ENCODE peak calls at places on chromosomes 13 and 19, in four cellular contexts. I, H, O and Y are unnamed samples.

GRCh38 chr13:79799049-79799448 is 318.1 kb downstream of the NDFIP2 start:
- DNase-seq in O (no peak), I (no peak), H (no peak), Y (no peak)

GRCh38 chr13:73303858-73304257 is 245.1 kb downstream of the KLF5 start:
- DNase-seq in O (no peak), I (no peak), H (no peak), Y (no peak)

GRCh38 chr13:30079501-30079900 is 227.8 kb downstream of the KATNAL1 start:
- DNase-seq in O (no peak), H (no peak), I (no peak), Y (no peak)

GRCh38 chr13:57680609-57681008 is 49.1 kb downstream of the PCDH17 start:
- DNase-seq in H (no peak), O (no peak), I (no peak), Y (no peak)

GRCh38 chr19:45100797-45101196 is 7.8 kb downstream of the PPP1R37 start:
- DNase-seq in I (no peak), H (no peak), O (no peak), Y (no peak)

GRCh38 chr13:25727250-25727649 is 324.6 kb downstream of the SHISA2 start:
- DNase-seq in H (no peak), I (no peak), O (no peak), Y (no peak)

GRCh38 chr13:52734075-52734623 is 5.5 kb downstream of the CNMD start:
- DNase-seq in H (no peak), I (no peak), O (no peak), Y (no peak)

GRCh38 chr19:18710986-18711751 is 27.7 kb downstream of the CRTC1 start:
- DNase-seq in I (no peak), O (no peak), H (no peak), Y (no peak)

GRCh38 chr13:68190826-68191225 is 960.7 kb upstream of the PCDH9 start:
- DNase-seq in O (no peak), H (no peak), I (peak), Y (no peak)

GRCh38 chr13:39051157-39051556 is 12.9 kb downstream of the NHLRC3 start:
- DNase-seq in I (peak), H (no peak), O (no peak), Y (no peak)

GRCh38 chr13:101515504-101515903 is 63.0 kb downstream of the ITGBL1 start:
- DNase-seq in I (no peak), O (no peak), H (no peak), Y (no peak)

GRCh38 chr13:101945435-101945834 is 456.4 kb downstream of the FGF14 start:
- DNase-seq in O (no peak), H (no peak), I (no peak), Y (peak)

GRCh38 chr13:98570929-98571372 is 6.0 kb downstream of the STK24 start:
- DNase-seq in O (peak), I (peak), H (no peak), Y (no peak)

GRCh38 chr13:45670481-45670880 is 31.6 kb upstream of the CBY2 start:
- DNase-seq in O (no peak), I (no peak), H (no peak), Y (no peak)

GRCh38 chr19:5154799-5155426 is 185.7 kb downstream of the PTPRS start:
- DNase-seq in H (no peak), O (no peak), I (no peak), Y (no peak)

GRCh38 chr19:10408511-10409291 is 5.4 kb upstream of the CDC37 start:
- DNase-seq in H (peak), I (no peak), O (no peak), Y (no peak)

GRCh38 chr19:19655051-19655594 is 8.4 kb downstream of the ATP13A1 start:
- DNase-seq in O (no peak), H (no peak), I (no peak), Y (no peak)

GRCh38 chr13:113047587-113047986 is 58.0 kb upstream of the F7 start:
- DNase-seq in I (no peak), O (no peak), H (no peak), Y (no peak)

GRCh38 chr19:56869886-56870285 is 29.4 kb upstream of the PEG3 start:
- DNase-seq in H (no peak), O (no peak), I (no peak), Y (no peak)

GRCh38 chr13:66036024-66036614 is 1194.0 kb downstream of the PCDH9 start:
- DNase-seq in O (no peak), I (no peak), H (no peak), Y (no peak)

GRCh38 chr19:37925212-37925611 is 18.2 kb downstream of the SIPA1L3 start:
- DNase-seq in O (no peak), H (no peak), I (no peak), Y (no peak)

GRCh38 chr13:60009300-60010248 is 154.2 kb downstream of the DIAPH3 start:
- DNase-seq in H (no peak), I (no peak), O (no peak), Y (no peak)

GRCh38 chr13:51778407-51778806 is 25.6 kb downstream of the DHRS12 start:
- DNase-seq in H (no peak), O (no peak), I (no peak), Y (no peak)

GRCh38 chr13:29479716-29480492 is 115.6 kb downstream of the SLC7A1 start:
- DNase-seq in I (no peak), O (no peak), H (no peak), Y (no peak)

GRCh38 chr13:109595466-109595865 is 190.9 kb downstream of the IRS2 start:
- DNase-seq in I (no peak), H (no peak), O (no peak), Y (no peak)

DNA sequence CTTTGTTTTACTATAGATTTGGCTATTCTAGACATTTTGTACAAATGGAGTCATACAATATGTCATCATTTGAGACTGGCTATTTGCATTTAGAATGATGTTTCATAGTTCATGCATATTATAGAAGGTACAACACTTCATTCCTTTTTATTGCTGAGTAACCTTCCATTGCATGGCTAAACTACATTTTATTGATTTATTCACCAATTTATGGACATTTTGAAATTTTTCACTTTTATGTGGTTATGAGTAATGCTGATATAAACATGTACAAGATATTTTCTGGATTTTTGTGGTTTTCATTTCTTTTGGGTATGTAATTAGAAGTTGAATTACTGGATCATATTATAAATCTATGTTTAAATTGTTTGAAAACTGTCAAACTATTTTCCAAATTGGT is 710.3 kb upstream of the SLITRK5 start:
- DNase-seq in O (no peak), I (no peak), H (no peak), Y (no peak)
- TF ChIP-seq ETV6 in O (no peak), I (no peak), H (no peak), Y (no peak)

GRCh38 chr19:1278713-1279112 is 3.4 kb downstream of the FAM174C start:
- DNase-seq in O (no peak), H (no peak), I (no peak), Y (no peak)

GRCh38 chr19:1277061-1277460 is 1.7 kb downstream of the FAM174C start:
- DNase-seq in H (no peak), I (no peak), O (no peak), Y (no peak)

GRCh38 chr19:1279261-1279660 is 3.9 kb downstream of the FAM174C start:
- DNase-seq in H (no peak), O (no peak), I (no peak), Y (no peak)

GRCh38 chr19:1276620-1277007 is 1.3 kb downstream of the FAM174C start:
- DNase-seq in O (no peak), H (no peak), I (no peak), Y (no peak)

GRCh38 chr19:1278074-1278473 is 2.7 kb downstream of the FAM174C start:
- DNase-seq in O (no peak), I (no peak), H (no peak), Y (no peak)
- TF ChIP-seq ATF2 in O (no peak), I (no peak), H (no peak), Y (no peak)

GRCh38 chr19:2719232-2719735 is 1.9 kb downstream of the DIRAS1 start:
- DNase-seq in O (no peak), I (no peak), H (no peak), Y (no peak)

GRCh38 chr19:2716722-2717637 is 4.2 kb downstream of the DIRAS1 start:
- DNase-seq in H (no peak), I (no peak), O (no peak), Y (no peak)

GRCh38 chr19:2716275-2716650 is 4.9 kb downstream of the DIRAS1 start:
- DNase-seq in O (no peak), I (no peak), H (no peak), Y (no peak)

GRCh38 chr19:2715470-2716274 is 5.5 kb downstream of the DIRAS1 start:
- DNase-seq in H (no peak), O (no peak), I (no peak), Y (no peak)

GRCh38 chr19:2717638-2718541 is 3.3 kb downstream of the DIRAS1 start:
- DNase-seq in I (no peak), O (no peak), H (no peak), Y (no peak)
- TF ChIP-seq ETV6 in I (no peak), O (no peak), H (no peak), Y (no peak)

GRCh38 chr13:37381502-37381901 is 217.1 kb downstream of the POSTN start:
- DNase-seq in I (no peak), O (no peak), H (no peak), Y (no peak)

GRCh38 chr13:37385248-37385647 is 213.3 kb downstream of the POSTN start:
- DNase-seq in I (no peak), O (no peak), H (no peak), Y (no peak)

GRCh38 chr13:37383856-37384255 is 214.7 kb downstream of the POSTN start:
- DNase-seq in O (no peak), H (no peak), I (no peak), Y (no peak)

GRCh38 chr13:37383066-37383465 is 215.5 kb downstream of the POSTN start:
- DNase-seq in O (no peak), H (no peak), I (no peak), Y (no peak)

DNA sequence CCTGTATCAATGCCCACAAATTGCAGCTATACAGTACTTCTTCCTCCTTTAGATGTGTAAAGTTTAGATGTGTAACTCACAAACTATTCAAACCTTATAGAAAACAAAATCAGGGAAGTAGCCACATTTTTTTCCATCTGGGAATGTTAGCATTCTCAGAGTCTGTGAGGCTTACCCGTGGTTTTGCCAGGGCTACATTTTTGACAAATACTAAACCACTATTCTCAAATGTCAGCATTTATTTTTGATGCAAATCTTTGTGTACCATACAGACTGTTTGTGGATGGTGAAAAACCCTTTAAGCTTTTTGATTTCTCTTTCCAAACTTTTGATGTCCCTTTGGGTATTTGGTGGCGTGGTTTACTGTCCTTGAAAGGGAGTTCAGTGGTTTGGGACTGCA is 216.4 kb downstream of the POSTN start:
- DNase-seq in H (no peak), I (no peak), O (no peak), Y (no peak)
- TF ChIP-seq ATF2 in H (no peak), I (no peak), O (no peak), Y (no peak)